ENCODE peak calls at places on chromosomes 11 and 22, in four cellular contexts. O is CD8-positive, alpha-beta memory T cell; S is GM23338; V is IMR-90. U is an unnamed sample. For H3K4me1, the result is how much of the 10 kb centered on the place peaks cover.

GRCh38 chr11:65041206-65042035 is at the start of gene SAC3D1:
- DNase-seq in O (no peak), S (peak), V (peak), U (peak)

GRCh38 chr11:12706531-12707499 is 32.6 kb downstream of the TEAD1 start:
- DNase-seq in O (no peak), S (no peak), V (no peak), U (peak)

GRCh38 chr22:37254206-37254866 is 10.3 kb upstream of the RAC2 start:
- DNase-seq in O (no peak), S (no peak), V (peak), U (no peak)

GRCh38 chr22:46069518-46070214 is 80.7 kb upstream of the PPARA start:
- DNase-seq in O (no peak), S (no peak), V (peak), U (peak)

GRCh38 chr11:100769165-100769564 is 82.1 kb downstream of the ARHGAP42 start:
- DNase-seq in O (no peak), S (peak), V (no peak), U (no peak)

GRCh38 chr11:122344281-122344680 is 228.3 kb upstream of the BLID start:
- DNase-seq in O (no peak), S (no peak), V (peak), U (no peak)

GRCh38 chr22:43749473-43749872 is 62.6 kb downstream of the EFCAB6 start:
- DNase-seq in O (no peak), S (peak), V (no peak), U (no peak)

GRCh38 chr11:64799925-64800632 is 2.9 kb downstream of the MAP4K2 start:
- DNase-seq in O (no peak), S (no peak), V (no peak), U (peak)

GRCh38 chr11:129639300-129639699 is 176.3 kb upstream of the TMEM45B start:
- DNase-seq in O (no peak), S (no peak), V (peak), U (no peak)

GRCh38 chr11:89443366-89444303 is 47.5 kb downstream of the NOX4 start:
- DNase-seq in O (no peak), S (no peak), V (no peak), U (no peak)

GRCh38 chr22:26501996-26502395 is 10.3 kb downstream of the TFIP11 start:
- DNase-seq in O (no peak), S (no peak), V (no peak), U (no peak)

GRCh38 chr11:94032066-94032465 is 10.9 kb downstream of the HEPHL1 start:
- DNase-seq in O (no peak), S (no peak), V (no peak), U (no peak)

GRCh38 chr11:66368484-66368883 is 3.1 kb downstream of the SLC29A2 start:
- DNase-seq in O (no peak), S (no peak), V (no peak), U (no peak)

GRCh38 chr11:58958500-58958899 is 19.2 kb downstream of the GLYATL1 start:
- DNase-seq in O (no peak), S (peak), V (no peak), U (peak)

GRCh38 chr22:42236848-42237247 is 33.6 kb downstream of the TCF20 start:
- DNase-seq in O (no peak), S (no peak), V (no peak), U (no peak)

GRCh38 chr22:46985507-46985882 is 223.0 kb downstream of the TBC1D22A start:
- DNase-seq in O (no peak), S (no peak), V (no peak), U (no peak)

GRCh38 chr11:74720596-74721478 is 10.4 kb downstream of the CHRDL2 start:
- DNase-seq in O (no peak), S (peak), V (peak), U (no peak)

GRCh38 chr11:45410391-45411215 is 124.5 kb upstream of the SYT13 start:
- DNase-seq in O (no peak), S (peak), V (no peak), U (no peak)

GRCh38 chr11:452916-453527 is 2.9 kb downstream of the PTDSS2 start:
- DNase-seq in O (no peak), S (no peak), V (no peak), U (no peak)

GRCh38 chr11:77361184-77361583 is 59.7 kb upstream of the GDPD4 start:
- DNase-seq in O (no peak), S (peak), V (peak), U (no peak)

GRCh38 chr11:116993599-116993998 is 104.6 kb downstream of the SIK3 start:
- DNase-seq in O (peak), S (peak), V (no peak), U (no peak)

GRCh38 chr11:47514825-47515647 is 37.9 kb downstream of the CELF1 start:
- DNase-seq in O (no peak), S (peak), V (peak), U (peak)

GRCh38 chr11:12148466-12148865 is 38.1 kb downstream of the MICAL2 start:
- DNase-seq in O (no peak), S (no peak), V (no peak), U (no peak)

GRCh38 chr11:7448126-7448525 is 37.2 kb upstream of the OLFML1 start:
- DNase-seq in O (no peak), S (peak), V (no peak), U (no peak)

GRCh38 chr11:103892603-103893002 is 143.8 kb upstream of the DDI1 start:
- DNase-seq in O (no peak), S (no peak), V (peak), U (peak)

GRCh38 chr22:28903080-28903479 is 19.7 kb downstream of the ZNRF3 start:
- DNase-seq in O (no peak), S (no peak), V (no peak), U (no peak)

GRCh38 chr11:10758959-10759358 is 7.9 kb downstream of the CTR9 start:
- DNase-seq in O (no peak), S (peak), V (no peak), U (no peak)

GRCh38 chr22:27372969-27373670 is 428.4 kb downstream of the MN1 start:
- DNase-seq in O (no peak), S (peak), V (no peak), U (peak)

GRCh38 chr11:120513436-120514315 is 2.1 kb downstream of the GRIK4 start:
- DNase-seq in O (no peak), S (no peak), V (no peak), U (no peak)

GRCh38 chr11:65446446-65447277 is 24.1 kb downstream of the NEAT1 start:
- DNase-seq in O (no peak), S (no peak), V (peak), U (no peak)

GRCh38 chr11:69280451-69280850 is 13.5 kb upstream of the MYEOV start:
- DNase-seq in O (no peak), S (no peak), V (peak), U (peak)
- H3K4me3 ChIP-seq in O (no peak), S (no peak), V (no peak), U (no peak)

DNA sequence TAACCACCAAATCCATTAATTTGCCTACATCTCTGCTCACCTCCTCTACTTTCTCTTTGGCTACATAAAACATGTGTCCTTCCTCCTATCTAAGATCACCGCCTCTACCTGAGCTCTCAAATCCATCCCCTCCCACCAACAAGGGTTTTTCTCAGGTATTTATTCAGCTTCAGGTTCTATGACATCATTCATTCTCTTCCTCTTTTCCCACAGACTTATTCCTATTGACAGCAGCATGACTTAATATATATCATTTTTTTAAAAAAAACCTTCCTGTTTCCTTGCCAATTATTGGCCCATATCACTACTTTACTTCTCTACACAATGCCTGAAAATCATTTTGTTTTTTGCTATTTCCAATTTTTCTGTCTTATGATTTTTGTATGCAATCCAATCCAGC is 4.4 kb downstream of the CASP12 start:
- DNase-seq in O (no peak), S (no peak), V (no peak), U (no peak)
- H3K27ac ChIP-seq in O (no peak), S (no peak), V (no peak), U (no peak)

GRCh38 chr11:96543177-96543576 is 153.4 kb downstream of the JRKL start:
- DNase-seq in O (no peak), S (no peak), V (no peak), U (no peak)
- H3K4me1 ChIP-seq in O (under half), S (under half), V (under half), U (under half)

DNA sequence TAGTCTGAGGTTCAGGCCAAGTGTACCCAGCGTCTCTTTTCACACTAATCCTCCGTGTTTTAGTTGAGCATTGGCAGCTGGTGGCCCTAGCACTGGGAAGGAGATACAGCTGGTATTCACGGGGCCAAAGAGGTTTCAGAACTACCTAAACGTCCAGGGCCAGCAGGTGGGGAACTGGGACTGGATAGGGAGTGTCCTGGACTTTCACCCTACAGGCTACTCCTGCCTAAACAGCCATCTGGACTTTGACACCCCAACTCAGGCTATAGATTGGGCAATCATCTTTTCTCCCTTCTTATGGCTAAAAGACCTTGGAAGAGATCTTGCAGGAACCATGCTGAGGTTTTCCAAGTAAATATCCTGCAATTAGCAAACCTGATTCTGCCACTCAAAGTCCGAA is 2.8 kb downstream of the SPON1 start:
- DNase-seq in O (no peak), S (peak), V (no peak), U (no peak)
- H3K4me3 ChIP-seq in O (no peak), S (peak), V (no peak), U (no peak)

DNA sequence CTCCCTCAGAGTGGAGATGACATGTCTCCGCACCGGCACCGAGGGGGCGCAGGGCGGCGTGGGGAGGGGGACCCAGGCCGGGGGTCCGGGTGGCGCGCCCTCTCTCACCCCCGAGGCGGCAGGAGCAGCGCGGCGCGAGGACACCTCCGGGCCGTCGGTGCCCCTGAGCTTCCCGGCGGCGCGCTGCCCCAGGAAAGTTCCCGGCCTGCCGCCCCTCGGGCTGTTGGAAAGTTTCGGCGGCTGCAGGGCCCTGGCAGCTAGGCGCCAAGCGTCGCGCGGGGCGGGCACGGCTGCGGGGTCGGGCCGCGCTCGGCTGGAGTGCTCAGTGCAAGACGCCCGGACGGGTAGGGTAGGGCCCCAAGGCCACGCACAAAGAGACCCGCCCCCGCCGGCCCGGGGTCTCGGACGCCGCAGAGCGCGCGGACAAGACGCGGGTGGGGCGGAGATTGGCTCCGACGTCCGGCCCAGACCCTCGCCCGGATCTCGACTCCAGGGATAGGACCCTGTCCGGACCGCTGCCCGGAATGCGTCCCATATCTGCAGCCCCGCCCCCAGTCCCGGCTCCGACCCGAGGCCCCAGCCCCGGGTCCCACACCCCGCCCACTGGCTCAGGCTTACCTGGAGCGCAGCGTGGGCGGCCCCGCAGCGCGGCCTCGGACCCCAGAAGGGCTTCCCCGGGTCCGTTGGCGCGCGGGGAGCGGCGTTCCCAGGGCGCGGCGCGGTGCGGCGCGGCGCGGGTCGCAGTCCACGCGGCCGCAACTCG is 471 bp downstream of the ARVCF start:
- DNase-seq in O (no peak), S (peak), V (no peak), U (no peak)
- H3K27ac ChIP-seq in O (peak), S (no peak), V (no peak), U (no peak)

GRCh38 chr11:1830119-1830499 is 4.7 kb upstream of the SYT8 start:
- DNase-seq in O (no peak), S (no peak), V (no peak), U (no peak)
- H3K4me1 ChIP-seq in O (under half), S (under half), V (under half), U (half or more)

U was measured in SJCRH30.